ENCODE peak calls at places on chromosomes 7 and 10, in five cellular contexts. R is activated T-helper 1 cell treated with Interleukin-2 at 50 U/mL for 16 hours; M is activated CD4-positive, alpha-beta T cell treated with anti-CD3 and anti-CD28 coated beads, Interleukin-2, amount 50 U/mL, for 48 hours; G is kidney glomerular epithelial cell; H is GF-D8. D is an unnamed sample.

GRCh38 chr10:86087716-86088115 is 278.9 kb downstream of the GRID1 start:
- DNase-seq in R (no peak), M (no peak), G (no peak), H (no peak), D (no peak)

GRCh38 chr7:516606-517456 is 2.8 kb downstream of the PDGFA start:
- DNase-seq in R (no peak), M (peak; percentile 56), G (peak; percentile 8), H (no peak), D (no peak)

GRCh38 chr10:20990604-20991003 is 93.5 kb upstream of the NEBL start:
- DNase-seq in R (no peak), M (no peak), G (peak; percentile 8), H (no peak), D (no peak)

GRCh38 chr10:572066-572465 is 117.4 kb downstream of the DIP2C start:
- DNase-seq in R (no peak), M (no peak), G (no peak), H (no peak), D (no peak)

GRCh38 chr10:10961078-10961477 is 56.6 kb upstream of the CELF2 start:
- DNase-seq in R (no peak), M (no peak), G (no peak), H (no peak), D (no peak)

GRCh38 chr10:5196613-5197234 is at the start of gene AKR1C4:
- DNase-seq in R (no peak), M (no peak), G (peak; percentile 1), H (no peak), D (no peak)

GRCh38 chr7:2436341-2437104 is 33.1 kb downstream of the CHST12 start:
- DNase-seq in R (no peak), M (no peak), G (no peak), H (no peak), D (no peak)

GRCh38 chr7:74032191-74032490 is 4.2 kb downstream of the ELN start:
- DNase-seq in R (no peak), M (no peak), G (no peak), H (no peak), D (no peak)

GRCh38 chr7:154960063-154960790 is 42.7 kb downstream of the PAXIP1 start:
- DNase-seq in R (no peak), M (no peak), G (no peak), H (no peak), D (no peak)

GRCh38 chr7:13309535-13309934 is 622.1 kb downstream of the ARL4A start:
- DNase-seq in R (no peak), M (no peak), G (no peak), H (no peak), D (no peak)

GRCh38 chr7:114720725-114721124 is 201.2 kb upstream of the MDFIC start:
- DNase-seq in R (no peak), M (no peak), G (no peak), H (no peak), D (no peak)

GRCh38 chr10:110353244-110354119 is 48.8 kb upstream of the SMNDC1 start:
- DNase-seq in R (peak; percentile 14), M (peak; percentile 64), G (peak; percentile 85), H (no peak), D (no peak)

GRCh38 chr7:81810448-81811155 is 40.8 kb upstream of the HGF start:
- DNase-seq in R (no peak), M (no peak), G (no peak), H (no peak), D (no peak)

GRCh38 chr7:22364910-22365309 is 8.0 kb upstream of the RAPGEF5 start:
- DNase-seq in R (no peak), M (no peak), G (no peak), H (no peak), D (no peak)

GRCh38 chr7:32062150-32062549 is 8.1 kb downstream of the PDE1C start:
- DNase-seq in R (no peak), M (peak; percentile 22), G (no peak), H (no peak), D (peak; percentile 34)

GRCh38 chr10:76839276-76839675 is 798.3 kb downstream of the KCNMA1 start:
- DNase-seq in R (no peak), M (no peak), G (no peak), H (no peak), D (no peak)

GRCh38 chr7:99579956-99580777 is 17.9 kb upstream of the TMEM225B start:
- DNase-seq in R (peak; percentile 37), M (peak; percentile 52), G (peak; percentile 13), H (no peak), D (no peak)

GRCh38 chr10:71076473-71077142 is 135.8 kb upstream of the UNC5B start:
- DNase-seq in R (no peak), M (no peak), G (no peak), H (no peak), D (no peak)

GRCh38 chr7:100400041-100400440 is 26.8 kb downstream of the PILRA start:
- DNase-seq in R (no peak), M (no peak), G (no peak), H (no peak), D (no peak)

GRCh38 chr7:148382585-148382984 is 208.0 kb upstream of the C7orf33 start:
- DNase-seq in R (no peak), M (no peak), G (no peak), H (no peak), D (no peak)

GRCh38 chr10:17199351-17199804 is 2.1 kb downstream of the TRDMT1 start:
- DNase-seq in R (no peak), M (no peak), G (peak; percentile 52), H (peak; percentile 23), D (no peak)

D was measured in omental fat pad.